ENCODE peak calls at places on chromosomes 3 and 15, in ten cellular contexts. F is adipocyte; R is body of pancreas; T is sigmoid colon; X is CD8-positive, alpha-beta memory T cell; I is activated gamma-delta T cell treated with Interleukin-2 at 50 U/mL for 16 hours; B is nephron progenitor cell; N is NAMALWA; A is activated T-cell treated with anti-CD3 and anti-CD28 coated beads for 1 hour; O is fibroblast of the conjunctiva. Z is an unnamed sample.

GRCh38 chr3:40445062-40445461 is 12.1 kb upstream of the RPL14 start:
- DNase-seq in I (no peak), R (no peak), B (no peak), O (no peak), A (no peak), F (no peak), X (no peak), N (no peak), T (no peak), Z (no peak)

GRCh38 chr3:150922611-150923010 is 17.4 kb upstream of the MINDY4B start:
- DNase-seq in N (no peak), X (no peak), I (no peak), R (no peak), T (no peak), A (no peak), O (no peak), B (peak), F (no peak), Z (no peak)

GRCh38 chr15:75694241-75695182 is 18.1 kb downstream of the CSPG4 start:
- DNase-seq in A (no peak), I (no peak), R (peak), T (peak), X (no peak), F (peak), O (peak), N (peak), B (peak), Z (peak)

GRCh38 chr15:91855684-91856553 is 2.4 kb downstream of the SLCO3A1 start:
- DNase-seq in R (peak), X (no peak), N (peak), T (no peak), O (no peak), F (peak), B (peak), A (no peak), I (peak), Z (no peak)

GRCh38 chr3:14505001-14505802 is 34.9 kb downstream of the GRIP2 start:
- DNase-seq in X (no peak), T (peak), A (no peak), R (no peak), O (no peak), N (no peak), F (no peak), I (no peak), B (no peak), Z (no peak)

GRCh38 chr15:57026016-57026602 is 107.7 kb downstream of the TCF12 start:
- DNase-seq in R (no peak), T (no peak), B (no peak), F (no peak), N (no peak), O (no peak), A (no peak), I (no peak), X (no peak), Z (no peak)

GRCh38 chr3:183895296-183895695 is 10.6 kb upstream of the PARL start:
- DNase-seq in I (no peak), B (peak), T (no peak), A (no peak), F (peak), N (peak), R (peak), O (peak), X (peak), Z (no peak)

GRCh38 chr15:75089781-75090734 is 66.7 kb downstream of the PPCDC start:
- DNase-seq in B (no peak), I (no peak), O (no peak), T (peak), F (no peak), N (no peak), A (no peak), X (no peak), R (peak), Z (no peak)

GRCh38 chr3:193711165-193711485 is 118.1 kb downstream of the OPA1 start:
- DNase-seq in B (peak), F (no peak), A (no peak), R (no peak), X (no peak), I (no peak), O (no peak), T (no peak), N (no peak), Z (no peak)

GRCh38 chr3:169147246-169148008 is 516.1 kb downstream of the MECOM start:
- DNase-seq in T (peak), R (peak), I (no peak), O (no peak), X (no peak), A (no peak), N (peak), F (peak), B (peak), Z (no peak)

GRCh38 chr3:72571638-72572114 is 276.6 kb downstream of the SHQ1 start:
- DNase-seq in O (no peak), I (no peak), N (no peak), X (no peak), B (no peak), R (no peak), T (no peak), A (no peak), F (no peak), Z (no peak)

GRCh38 chr3:78035020-78035660 is 995.2 kb downstream of the ROBO2 start:
- DNase-seq in T (no peak), N (peak), O (peak), A (no peak), F (peak), R (no peak), B (no peak), X (no peak), I (no peak), Z (no peak)

Z was measured in Peyer's patch.